ENCODE peak calls at places on chromosomes 12 and 14, in five cellular contexts. Q is IMR-90, D is neural progenitor cell, H is astrocyte, I is GM23248. N is an unnamed sample.

GRCh38 chr14:58884442-58884841 is 246.7 kb downstream of the DACT1 start:
- DNase-seq in H (no peak), D (no peak), I (no peak), Q (no peak), N (no peak)

GRCh38 chr12:58950739-58951100 is 30.4 kb upstream of the LRIG3 start:
- DNase-seq in D (no peak), I (no peak), H (no peak), Q (no peak), N (no peak)

GRCh38 chr14:30985796-30986195 is 39.7 kb upstream of the AP4S1 start:
- DNase-seq in I (no peak), D (no peak), Q (peak; percentile 19), H (peak; percentile 58), N (no peak)

GRCh38 chr12:68267892-68268396 is 14.5 kb upstream of the IL22 start:
- DNase-seq in D (no peak), I (peak; percentile 85), H (peak; percentile 80), Q (peak; percentile 88), N (peak; percentile 73)

GRCh38 chr14:25132734-25133422 is 82.9 kb upstream of the STXBP6 start:
- DNase-seq in D (peak; percentile 84), Q (peak; percentile 55), H (peak; percentile 23), I (peak; percentile 81), N (peak; percentile 53)

GRCh38 chr12:54213084-54213483 is 24.3 kb upstream of the SMUG1 start:
- DNase-seq in Q (no peak), D (no peak), I (peak; percentile 56), H (no peak), N (no peak)

GRCh38 chr12:132043216-132043615 is 93.5 kb downstream of the EP400 start:
- DNase-seq in D (no peak), Q (no peak), H (no peak), I (no peak), N (peak; percentile 27)

GRCh38 chr14:90629471-90629870 is 186.8 kb downstream of the TTC7B start:
- DNase-seq in Q (peak; percentile 23), D (no peak), I (no peak), H (no peak), N (no peak)

GRCh38 chr12:12722351-12723146 is 5.4 kb downstream of the CDKN1B start:
- DNase-seq in Q (peak; percentile 53), H (peak; percentile 66), D (no peak), I (peak; percentile 56), N (peak; percentile 70)

GRCh38 chr12:6547987-6548386 is 7.9 kb downstream of the IFFO1 start:
- DNase-seq in H (peak; percentile 88), Q (peak; percentile 89), D (no peak), I (peak; percentile 87), N (peak; percentile 72)

GRCh38 chr12:115255257-115255656 is 571.3 kb upstream of the TBX3 start:
- DNase-seq in D (no peak), H (no peak), I (no peak), Q (no peak), N (no peak)

GRCh38 chr12:92047058-92047826 is 98.4 kb downstream of the BTG1 start:
- DNase-seq in D (no peak), H (no peak), Q (peak; percentile 29), I (no peak), N (no peak)

GRCh38 chr12:1915082-1915968 is 3.1 kb downstream of the CACNA2D4 start:
- DNase-seq in I (no peak), H (no peak), Q (no peak), D (no peak), N (no peak)

GRCh38 chr14:69953266-69953905 is 74.2 kb downstream of the SMOC1 start:
- DNase-seq in Q (no peak), D (no peak), H (no peak), I (no peak), N (no peak)

GRCh38 chr14:94292872-94293577 is at the start of gene SERPINA10:
- DNase-seq in D (no peak), H (no peak), Q (no peak), I (no peak), N (no peak)

GRCh38 chr14:40252817-40253447 is 820.7 kb upstream of the FBXO33 start:
- DNase-seq in Q (no peak), H (no peak), I (no peak), D (peak; percentile 14), N (no peak)

GRCh38 chr14:21454843-21455550 is 926 bp downstream of the CHD8 start:
- DNase-seq in H (no peak), D (no peak), I (peak; percentile 45), Q (peak; percentile 6), N (no peak)

GRCh38 chr14:84399296-84399910 is 1130.5 kb upstream of the FLRT2 start:
- DNase-seq in Q (no peak), H (no peak), D (no peak), I (no peak), N (no peak)

GRCh38 chr12:19440019-19440858 is 947 bp downstream of the AEBP2 start:
- DNase-seq in H (peak; percentile 27), D (peak; percentile 81), I (peak; percentile 78), Q (peak; percentile 51), N (peak; percentile 52)

GRCh38 chr12:120720234-120720968 is 5.2 kb upstream of the ACADS start:
- DNase-seq in D (no peak), Q (peak; percentile 71), H (peak; percentile 60), I (peak; percentile 93), N (peak; percentile 49)

GRCh38 chr12:110256780-110257431 is 24.1 kb upstream of the ATP2A2 start:
- DNase-seq in I (no peak), D (no peak), Q (no peak), H (no peak), N (no peak)

GRCh38 chr12:113988976-113989375 is 22.9 kb upstream of the RBM19 start:
- DNase-seq in I (no peak), Q (no peak), D (no peak), H (no peak), N (no peak)

GRCh38 chr14:24430682-24431568 is 1.2 kb downstream of the KHNYN start:
- DNase-seq in Q (peak; percentile 59), D (peak; percentile 10), H (no peak), I (peak; percentile 80), N (peak; percentile 58)

GRCh38 chr12:113853491-113853890 is 112.6 kb downstream of the RBM19 start:
- DNase-seq in I (no peak), H (no peak), D (no peak), Q (no peak), N (no peak)

DNA sequence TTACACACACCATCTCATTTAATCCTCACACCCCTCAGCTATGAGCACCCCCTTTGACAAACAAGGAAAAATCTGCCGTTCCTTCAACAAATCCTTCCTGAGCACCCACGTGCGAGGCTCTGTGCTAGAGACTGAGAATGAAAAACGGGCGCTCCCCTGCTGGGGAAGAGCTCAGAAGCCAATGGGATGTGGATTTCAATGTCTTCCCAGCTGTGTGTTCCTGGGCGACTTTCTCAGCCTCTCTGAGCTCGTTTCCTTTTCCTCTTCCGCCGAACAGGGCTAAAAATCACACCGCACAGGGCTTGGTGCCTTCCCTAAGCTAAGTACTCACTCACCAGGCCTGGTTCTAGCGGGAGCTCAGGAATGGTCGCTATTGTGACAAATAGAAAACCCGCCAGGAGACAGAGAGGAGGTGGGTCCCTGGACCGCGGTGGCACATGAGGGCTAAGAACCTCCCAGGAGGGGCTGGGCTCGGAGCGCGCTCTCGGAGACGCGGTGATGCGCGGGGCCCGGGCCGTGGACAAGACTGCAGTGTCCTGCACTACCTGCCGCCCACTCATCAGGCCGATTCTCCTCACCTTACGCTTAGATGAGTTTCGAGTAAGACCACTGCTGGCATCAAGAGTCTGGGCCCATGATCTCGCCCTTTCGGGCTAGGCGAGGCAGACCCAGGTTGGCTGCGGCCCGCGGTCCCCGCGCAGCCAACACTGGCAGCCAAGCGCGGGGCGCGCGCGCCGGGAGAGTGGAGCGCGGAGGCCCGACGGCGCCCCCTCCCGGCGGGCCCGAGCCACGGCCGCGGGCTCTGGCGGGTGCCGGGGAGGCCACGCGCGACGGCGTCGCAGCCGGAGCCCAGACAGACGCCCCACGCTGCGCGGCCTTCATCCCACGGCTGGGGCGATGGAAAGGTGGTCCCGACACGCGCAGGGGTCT is 17.0 kb downstream of the ZDHHC22 start:
- DNase-seq in I (peak; percentile 71), D (peak; percentile 82), H (no peak), Q (peak; percentile 16), N (peak; percentile 8)
- H3K4me2 ChIP-seq in I (peak overlapping the region; percentile 95), D (peak overlapping the region; percentile 95), H (peak overlapping the region; percentile 91), Q (peak overlapping the region; percentile 89), N (peak overlapping the region; percentile 85)

GRCh38 chr12:124917135-124917840 is 2.8 kb upstream of the UBC start:
- DNase-seq in Q (peak; percentile 100), I (peak; percentile 100), D (peak; percentile 97), H (peak; percentile 100), N (peak; percentile 100)

GRCh38 chr12:124921200-124922008 is 7.0 kb upstream of the UBC start:
- DNase-seq in H (peak; percentile 41), Q (peak; percentile 66), I (peak; percentile 63), D (peak; percentile 69), N (peak; percentile 74)

GRCh38 chr12:124920353-124920935 is 6.0 kb upstream of the UBC start:
- DNase-seq in D (peak; percentile 36), Q (no peak), I (no peak), H (no peak), N (no peak)

GRCh38 chr12:124917841-124918621 is 3.6 kb upstream of the UBC start:
- DNase-seq in D (no peak), Q (peak; percentile 21), I (peak; percentile 56), H (no peak), N (peak; percentile 86)

DNA sequence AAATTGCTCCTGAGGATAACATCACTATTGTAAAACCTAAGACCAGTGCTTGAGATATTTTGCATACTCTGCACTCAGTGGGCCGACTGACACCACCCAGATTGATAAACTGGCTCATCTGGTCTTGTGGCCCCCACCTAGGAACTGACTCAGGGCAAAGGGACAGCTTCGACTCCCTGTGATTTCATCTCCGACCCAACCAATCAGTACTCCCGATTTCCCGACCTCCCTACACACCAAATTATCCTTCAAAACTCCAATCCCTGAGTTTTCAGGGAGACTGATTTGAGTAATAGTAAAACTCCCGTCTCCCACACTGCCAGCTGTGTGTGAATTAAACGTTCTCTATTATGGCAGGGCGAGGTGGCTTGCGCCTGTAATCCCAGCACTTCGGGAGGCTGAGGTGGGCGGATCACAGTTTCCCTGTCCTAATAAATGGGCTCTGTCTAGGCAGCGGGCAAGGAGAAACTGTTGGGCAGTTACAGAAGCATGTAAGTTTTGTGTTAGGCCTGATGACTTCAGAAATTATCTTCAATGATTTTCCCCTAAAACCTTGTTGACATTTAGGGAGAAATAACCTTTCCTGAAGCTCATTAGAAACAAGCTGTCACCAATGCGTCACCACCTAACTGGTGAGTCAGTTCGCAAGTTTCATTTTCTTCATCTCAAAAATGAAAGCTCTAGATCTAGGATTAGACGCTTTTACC is 5.3 kb upstream of the UBC start:
- DNase-seq in D (peak; percentile 30), H (peak; percentile 66), Q (peak; percentile 38), I (peak; percentile 81), N (peak; percentile 49)
- H3K4me3 ChIP-seq in D (peak overlapping the region; percentile 9), H (no peak overlapping the region), Q (no peak overlapping the region), I (peak overlapping the region; percentile 36), N (no peak overlapping the region)

DNA sequence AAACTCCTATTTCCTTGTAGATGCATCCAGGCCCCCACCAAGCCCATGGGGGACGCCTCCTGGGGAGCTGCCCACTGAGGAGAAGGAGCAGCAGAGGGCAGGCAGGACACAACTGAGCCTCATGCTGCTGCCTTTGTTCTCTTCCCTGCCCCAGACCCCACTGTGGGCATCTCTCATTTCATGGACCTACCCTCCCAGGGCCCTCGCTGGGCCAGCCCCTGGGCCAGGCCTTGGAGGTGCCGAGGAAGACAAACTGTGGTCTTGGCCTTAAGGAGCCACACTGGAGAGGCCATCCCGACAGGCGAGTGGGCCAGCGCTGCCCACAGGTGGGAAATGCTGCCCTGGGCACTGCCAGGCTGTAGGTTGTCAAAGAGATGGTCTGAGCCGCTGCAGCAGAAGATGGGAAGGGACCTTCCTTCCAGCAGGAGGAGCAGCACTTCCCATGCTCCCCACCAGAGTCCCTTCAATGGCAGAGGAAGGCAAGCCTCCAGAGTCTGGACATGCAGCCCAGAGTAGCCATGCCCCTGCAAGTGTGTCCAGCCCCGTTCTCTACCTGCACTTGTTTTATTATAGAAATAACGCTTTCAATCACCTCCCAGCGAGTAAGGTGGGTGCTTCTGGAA is 147.4 kb downstream of the BCL11B start:
- DNase-seq in I (no peak), H (no peak), Q (no peak), D (no peak), N (no peak)
- H3K27ac ChIP-seq in I (no peak overlapping the region), H (no peak overlapping the region), Q (no peak overlapping the region), D (no peak overlapping the region), N (no peak overlapping the region)

GRCh38 chr12:53102883-53103807 is at the start of gene SOAT2:
- DNase-seq in D (no peak), I (no peak), H (no peak), Q (no peak), N (no peak)
- H3K4me2 ChIP-seq in D (no peak within 1 kb of the TSS), I (no peak within 1 kb of the TSS), H (no peak within 1 kb of the TSS), Q (no peak within 1 kb of the TSS), N (no peak within 1 kb of the TSS)

N was measured in mammary epithelial cell.